ENCODE peak calls at places on chromosomes 1 and 21, in four cellular contexts. I, C, W and G are unnamed samples.

GRCh38 chr1:5896706-5897105 is 95.5 kb downstream of the NPHP4 start:
- DNase-seq in C (no peak), I (no peak), W (no peak), G (no peak)

GRCh38 chr1:40232444-40232843 is 15.3 kb upstream of the TMCO2 start:
- DNase-seq in W (peak; percentile 74), C (peak; percentile 19), I (peak; percentile 8), G (peak; percentile 94)

GRCh38 chr21:15706686-15707085 is 23.1 kb upstream of the USP25 start:
- DNase-seq in W (no peak), C (no peak), I (no peak), G (no peak)

GRCh38 chr21:45460611-45461368 is 55.8 kb downstream of the COL18A1 start:
- DNase-seq in I (no peak), C (no peak), W (no peak), G (no peak)

GRCh38 chr1:206898089-206898908 is 1.1 kb downstream of the IL24 start:
- DNase-seq in C (no peak), I (no peak), W (no peak), G (no peak)

GRCh38 chr21:43306911-43307676 is 119.8 kb downstream of the SIK1 start:
- DNase-seq in W (peak; percentile 30), I (no peak), C (no peak), G (peak; percentile 39)

GRCh38 chr1:22739648-22740385 is 29.2 kb downstream of the EPHB2 start:
- DNase-seq in C (no peak), I (no peak), W (no peak), G (no peak)

GRCh38 chr1:94411217-94411616 is 7.0 kb upstream of the ABCD3 start:
- DNase-seq in C (no peak), W (no peak), I (no peak), G (peak; percentile 20)

GRCh38 chr1:52102336-52103013 is 39.4 kb upstream of the ZFYVE9 start:
- DNase-seq in C (no peak), W (no peak), I (no peak), G (peak; percentile 16)

GRCh38 chr1:35637401-35637809 is 3.9 kb downstream of the PSMB2 start:
- DNase-seq in I (no peak), W (no peak), C (no peak), G (peak; percentile 25)

GRCh38 chr1:235783148-235783776 is 83.4 kb downstream of the LYST start:
- DNase-seq in C (no peak), W (no peak), I (no peak), G (no peak)

GRCh38 chr1:160221089-160221488 is 15.9 kb downstream of the PEA15 start:
- DNase-seq in I (no peak), W (no peak), C (no peak), G (no peak)

GRCh38 chr1:216523449-216524190 is 100.4 kb upstream of the USH2A start:
- DNase-seq in W (no peak), I (no peak), C (no peak), G (no peak)

GRCh38 chr1:162360874-162361260 is 15.8 kb downstream of the SPATA46 start:
- DNase-seq in I (no peak), W (no peak), C (no peak), G (no peak)

GRCh38 chr1:118302145-118302544 is 117.1 kb upstream of the SPAG17 start:
- DNase-seq in W (no peak), C (no peak), I (no peak), G (no peak)

GRCh38 chr1:3775498-3776230 is 3.1 kb downstream of the SMIM1 start:
- DNase-seq in I (peak; percentile 29), W (peak; percentile 67), C (peak; percentile 28), G (no peak)

GRCh38 chr1:168960595-168960994 is 145.9 kb upstream of the ATP1B1 start:
- DNase-seq in W (no peak), C (no peak), I (no peak), G (no peak)

GRCh38 chr1:31959941-31960340 is 21.8 kb upstream of the PTP4A2 start:
- DNase-seq in C (no peak), I (no peak), W (no peak), G (no peak)

GRCh38 chr1:225554216-225554812 is 98.6 kb downstream of the ENAH start:
- DNase-seq in C (no peak), W (no peak), I (no peak), G (no peak)

GRCh38 chr1:117512728-117513321 is 93.0 kb upstream of the TENT5C start:
- DNase-seq in W (no peak), I (no peak), C (no peak), G (no peak)

GRCh38 chr1:232459826-232460225 is 170.1 kb downstream of the SIPA1L2 start:
- DNase-seq in C (no peak), W (no peak), I (no peak), G (no peak)

GRCh38 chr1:106232128-106232527 is 824.3 kb upstream of the PRMT6 start:
- DNase-seq in I (no peak), W (no peak), C (no peak), G (no peak)

GRCh38 chr1:36204347-36204909 is 19.8 kb upstream of the THRAP3 start:
- DNase-seq in I (no peak), C (no peak), W (no peak), G (no peak)